ENCODE peak calls at places on chromosomes 5 and 9, in ten cellular contexts. E is GM10248; G is stimulated activated CD8-positive, alpha-beta memory T cell treated with anti-CD3 and anti-CD28 coated beads, Interleukin-7, amount 100 ng/mL, for 1 hour; B is endodermal cell; P is nephron progenitor cell; N is HTR-8/SVneo; M is effector memory CD8-positive, alpha-beta T cell; I is endothelial cell; Q is tibial artery; R is AG08396. D is an unnamed sample.

GRCh38 chr9:34242830-34243229 is 64.0 kb downstream of the UBAP1 start:
- DNase-seq in N (no peak), I (no peak), E (no peak), P (no peak), G (no peak), Q (no peak), B (no peak), R (no peak), M (no peak), D (no peak)

GRCh38 chr5:137206030-137206715 is 293.0 kb downstream of the SPOCK1 start:
- DNase-seq in P (no peak), I (no peak), N (no peak), R (no peak), B (no peak), M (no peak), E (no peak), G (no peak), Q (no peak), D (no peak)

GRCh38 chr9:127311239-127311741 is 46.7 kb downstream of the GARNL3 start:
- DNase-seq in Q (peak), G (no peak), N (no peak), I (peak), M (peak), P (peak), E (no peak), R (peak), B (peak), D (no peak)

GRCh38 chr9:127753148-127753547 is 18.1 kb upstream of the TOR2A start:
- DNase-seq in G (no peak), M (no peak), P (no peak), Q (no peak), I (no peak), N (no peak), R (no peak), B (no peak), E (no peak), D (no peak)

GRCh38 chr9:125674981-125675973 is 31.7 kb downstream of the MAPKAP1 start:
- DNase-seq in B (no peak), I (no peak), G (no peak), Q (no peak), E (no peak), R (peak), P (no peak), N (peak), M (no peak), D (no peak)

GRCh38 chr5:168047043-168047668 is 244.3 kb upstream of the WWC1 start:
- DNase-seq in M (no peak), I (peak), N (peak), E (peak), B (peak), G (no peak), Q (no peak), R (peak), P (peak), D (peak)

GRCh38 chr9:6938447-6938846 is 180.7 kb downstream of the KDM4C start:
- DNase-seq in R (peak), I (no peak), E (no peak), B (no peak), M (no peak), Q (no peak), N (peak), G (no peak), P (no peak), D (no peak)

GRCh38 chr5:65050826-65051498 is 282.2 kb downstream of the CWC27 start:
- DNase-seq in E (no peak), B (no peak), P (no peak), G (no peak), R (no peak), M (no peak), I (no peak), Q (no peak), N (peak), D (no peak)

GRCh38 chr9:93096811-93097382 is 880 bp downstream of the CARD19 start:
- DNase-seq in E (no peak), R (no peak), P (no peak), I (no peak), G (no peak), B (no peak), M (no peak), N (no peak), Q (no peak), D (no peak)

GRCh38 chr5:110639307-110639902 is 87.1 kb downstream of the TMEM232 start:
- DNase-seq in Q (no peak), N (no peak), B (no peak), P (no peak), E (no peak), M (no peak), R (no peak), G (no peak), I (no peak), D (no peak)